ENCODE peak calls at places on chromosomes 6 and 20, in nine cellular contexts. N is tibial artery, V is pancreas, M is Peyer's patch, A is adrenal gland, R is Karpas-422, C is cardiac muscle cell, Y is mammary epithelial cell, J is A673. E is an unnamed sample. For H3K9me3, the result is how much of the 10 kb centered on the place peaks cover.

GRCh38 chr20:46220808-46221207 is 87.5 kb downstream of the CDH22 start:
- DNase-seq in N (no peak), V (no peak), M (no peak), A (no peak), R (peak), C (no peak), Y (no peak), J (no peak), E (peak)

GRCh38 chr6:137660296-137660731 is 166.1 kb upstream of the OLIG3 start:
- DNase-seq in N (no peak), V (no peak), M (no peak), A (no peak), R (no peak), C (no peak), Y (no peak), J (no peak), E (no peak)

GRCh38 chr20:3081641-3082040 is 2.9 kb downstream of the AVP start:
- DNase-seq in N (no peak), V (no peak), M (no peak), A (peak), R (no peak), C (no peak), Y (no peak), J (no peak), E (no peak)

GRCh38 chr6:134707342-134707982 is 242.4 kb downstream of the ALDH8A1 start:
- DNase-seq in N (no peak), V (no peak), M (peak), A (no peak), R (no peak), C (peak), Y (peak), J (peak), E (no peak)

GRCh38 chr6:144586986-144587385 is 301.9 kb downstream of the UTRN start:
- DNase-seq in N (no peak), V (no peak), M (no peak), A (no peak), R (no peak), C (no peak), Y (no peak), J (peak), E (no peak)

GRCh38 chr6:123803862-123804681 is at the start of gene NKAIN2:
- DNase-seq in N (no peak), V (peak), M (no peak), A (no peak), R (no peak), C (no peak), Y (peak), J (peak), E (peak)

GRCh38 chr20:47992021-47992467 is 206.8 kb upstream of the SULF2 start:
- DNase-seq in N (no peak), V (no peak), M (no peak), A (no peak), R (no peak), C (no peak), Y (no peak), J (no peak), E (no peak)

GRCh38 chr20:44616604-44616964 is 34.2 kb downstream of the PKIG start:
- DNase-seq in N (no peak), V (no peak), M (no peak), A (no peak), R (no peak), C (no peak), Y (no peak), J (peak), E (no peak)

DNA sequence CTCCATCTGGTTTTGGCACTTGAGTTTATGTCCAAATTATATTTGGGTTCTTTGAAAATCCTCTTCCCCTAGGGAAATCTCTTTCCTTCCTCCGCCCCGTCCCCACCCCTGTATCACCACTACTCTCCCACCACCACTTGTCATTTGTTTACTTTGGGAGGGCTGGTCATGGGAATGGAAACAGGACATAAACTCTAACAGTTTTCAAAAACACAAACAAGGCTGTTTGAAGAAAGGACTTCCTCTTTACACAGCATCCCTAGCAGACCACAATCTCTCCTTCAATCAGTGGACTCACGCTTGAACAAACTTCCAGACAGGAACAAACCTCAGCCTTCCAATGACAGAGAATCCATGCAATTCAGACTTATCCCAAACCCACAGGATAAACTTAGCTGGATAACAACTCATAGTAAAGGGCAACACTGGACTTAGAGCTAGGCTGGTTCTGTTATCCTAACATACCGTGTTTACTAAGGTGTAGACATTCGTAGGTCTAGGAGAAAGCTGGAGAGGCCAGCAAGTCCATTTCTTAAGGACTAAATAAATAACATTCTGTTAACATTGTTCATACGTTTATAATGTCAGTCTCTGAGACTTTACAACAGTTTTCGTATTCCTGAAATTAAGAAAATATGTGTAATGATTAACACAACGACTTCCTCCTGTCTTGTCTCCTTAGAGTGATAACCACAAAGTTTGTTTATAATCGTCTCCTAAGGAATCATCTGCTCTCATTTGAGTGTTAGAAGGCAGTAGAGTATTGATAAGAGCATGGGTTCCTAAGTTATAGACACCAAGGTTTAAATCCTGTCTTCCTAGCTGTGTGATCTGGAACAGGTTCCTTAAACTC is 44.1 kb upstream of the CTAGE9 start:
- DNase-seq in N (no peak), V (no peak), M (no peak), A (no peak), R (no peak), C (no peak), Y (no peak), J (no peak), E (no peak)
- H3K9me3 ChIP-seq in N (under half), V (under half), M (under half), A (under half), R (under half), C (under half), Y (under half), J (under half), E (under half)

DNA sequence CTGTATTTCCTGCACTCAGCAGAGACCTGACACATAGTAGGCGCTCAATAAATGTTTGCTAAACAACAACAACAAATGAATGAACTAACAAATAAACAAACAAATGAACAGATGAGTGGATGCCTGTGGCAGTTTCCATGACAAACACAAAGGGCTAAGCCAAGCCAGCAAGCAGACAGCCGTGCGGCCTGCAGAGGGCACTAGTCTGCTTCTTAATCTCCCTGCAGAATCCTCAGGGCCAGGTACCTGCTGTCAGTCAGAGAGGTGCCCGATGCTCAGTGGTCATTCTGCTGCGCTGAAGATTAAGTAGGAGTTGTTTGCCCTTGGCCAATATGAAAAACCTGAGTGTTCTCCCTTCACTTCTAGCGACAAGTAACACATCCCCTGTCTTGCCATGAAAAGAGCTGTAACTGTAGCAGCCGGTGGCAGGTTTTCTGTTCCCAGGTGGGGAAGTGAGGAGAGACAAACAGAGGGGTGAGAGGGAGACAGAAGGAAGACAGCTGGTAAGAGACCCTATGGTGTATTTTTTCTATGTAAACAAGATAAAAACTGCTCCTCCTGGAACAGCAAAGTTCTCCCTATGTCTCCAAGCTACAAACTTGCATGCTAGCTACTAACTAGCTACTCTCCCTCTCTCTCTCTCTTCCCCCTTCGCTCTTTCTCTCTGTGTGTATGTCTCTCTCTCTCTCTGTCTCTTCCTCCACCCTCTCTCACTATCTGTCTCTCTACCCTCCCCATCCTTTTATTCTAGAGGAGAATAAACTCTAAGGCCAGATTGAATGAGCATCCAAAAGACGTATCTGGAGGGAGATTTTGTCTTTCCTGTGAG is at the start of gene MC3R:
- DNase-seq in N (no peak), V (peak), M (peak), A (peak), R (peak), C (peak), Y (peak), J (peak), E (no peak)
- H3K9me3 ChIP-seq in N (under half), V (under half), M (under half), A (under half), R (under half), C (under half), Y (under half), J (under half), E (under half)

DNA sequence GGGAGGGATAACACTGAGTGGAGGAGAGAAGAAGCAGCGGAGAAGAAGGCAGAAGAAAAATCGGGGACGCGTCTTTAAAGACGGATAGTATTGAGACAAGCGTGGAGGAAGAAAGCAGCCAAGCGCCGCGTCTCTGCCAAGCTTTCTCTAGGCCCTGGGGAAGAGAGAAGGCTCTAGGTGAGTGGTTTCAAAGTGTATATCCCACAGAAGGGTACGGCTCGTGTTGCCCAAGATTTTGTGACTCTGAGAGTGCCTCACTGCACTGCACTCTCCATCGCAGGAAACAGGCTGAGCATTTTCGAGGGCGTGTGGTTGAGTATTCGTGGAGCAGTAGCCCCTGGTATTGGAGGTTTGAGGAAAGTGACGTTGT is 185.4 kb downstream of the TRIM27 start:
- DNase-seq in N (no peak), V (no peak), M (no peak), A (no peak), R (no peak), C (no peak), Y (no peak), J (no peak), E (no peak)
- H3K9me3 ChIP-seq in N (under half), V (under half), M (under half), A (under half), R (under half), C (under half), Y (under half), J (under half), E (under half)

DNA sequence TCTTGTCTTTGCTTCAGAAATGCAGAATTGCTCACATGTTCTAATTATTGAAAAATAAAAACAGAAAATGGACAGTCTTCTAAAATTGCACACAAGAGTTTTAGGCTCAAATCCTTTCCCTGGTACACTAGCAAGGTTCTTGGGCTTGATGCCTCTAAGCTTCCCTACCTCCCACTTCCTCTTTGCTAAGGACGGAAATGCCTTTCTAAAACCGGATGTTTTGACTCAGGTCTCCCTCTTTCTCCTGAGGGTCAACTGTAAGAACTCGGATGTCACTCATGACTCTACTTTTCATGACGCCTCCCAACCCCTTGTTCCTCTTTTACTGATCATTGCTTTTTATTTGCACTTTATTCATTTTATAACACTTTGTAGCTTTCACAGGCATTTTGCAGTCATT is 613.5 kb downstream of the C6orf118 start:
- DNase-seq in N (no peak), V (no peak), M (no peak), A (no peak), R (no peak), C (peak), Y (no peak), J (peak), E (no peak)
- H3K9me3 ChIP-seq in N (under half), V (under half), M (under half), A (under half), R (under half), C (under half), Y (under half), J (under half), E (under half)

DNA sequence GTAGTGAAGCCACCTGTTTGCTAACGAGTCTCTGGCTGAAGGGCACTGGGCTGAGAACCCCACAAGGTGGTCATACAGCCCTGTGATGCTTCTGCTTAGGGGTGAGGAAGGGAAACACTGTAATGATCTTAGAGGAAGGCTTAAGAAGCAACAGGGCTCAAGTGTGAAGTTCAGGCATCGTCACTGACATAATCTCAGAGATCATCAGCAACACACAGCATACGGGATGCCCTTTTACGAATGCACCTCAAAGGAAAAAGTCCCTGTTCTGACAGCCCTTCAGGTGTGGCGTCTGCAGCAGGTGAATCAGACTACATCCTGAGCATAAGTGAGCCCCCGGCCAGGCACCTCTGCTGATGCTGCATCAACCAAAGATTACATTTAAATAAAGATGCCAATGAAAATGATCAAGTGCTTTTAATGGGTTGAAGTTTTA is 58.6 kb downstream of the INSM1 start:
- DNase-seq in N (no peak), V (no peak), M (no peak), A (no peak), R (no peak), C (no peak), Y (no peak), J (no peak), E (no peak)
- H3K9me3 ChIP-seq in N (under half), V (under half), M (under half), A (under half), R (under half), C (under half), Y (under half), J (under half), E (under half)

GRCh38 chr6:167696261-167696660 is 130.4 kb upstream of the AFDN start:
- DNase-seq in N (no peak), V (no peak), M (no peak), A (no peak), R (no peak), C (no peak), Y (no peak), J (peak), E (no peak)
- H3K9me3 ChIP-seq in N (under half), V (under half), M (under half), A (under half), R (under half), C (under half), Y (under half), J (under half), E (under half)

GRCh38 chr20:56316051-56316450 is 42.7 kb upstream of the FAM210B start:
- DNase-seq in N (no peak), V (no peak), M (no peak), A (no peak), R (no peak), C (no peak), Y (no peak), J (no peak), E (no peak)
- H3K9me3 ChIP-seq in N (under half), V (under half), M (under half), A (under half), R (under half), C (under half), Y (under half), J (under half), E (under half)

DNA sequence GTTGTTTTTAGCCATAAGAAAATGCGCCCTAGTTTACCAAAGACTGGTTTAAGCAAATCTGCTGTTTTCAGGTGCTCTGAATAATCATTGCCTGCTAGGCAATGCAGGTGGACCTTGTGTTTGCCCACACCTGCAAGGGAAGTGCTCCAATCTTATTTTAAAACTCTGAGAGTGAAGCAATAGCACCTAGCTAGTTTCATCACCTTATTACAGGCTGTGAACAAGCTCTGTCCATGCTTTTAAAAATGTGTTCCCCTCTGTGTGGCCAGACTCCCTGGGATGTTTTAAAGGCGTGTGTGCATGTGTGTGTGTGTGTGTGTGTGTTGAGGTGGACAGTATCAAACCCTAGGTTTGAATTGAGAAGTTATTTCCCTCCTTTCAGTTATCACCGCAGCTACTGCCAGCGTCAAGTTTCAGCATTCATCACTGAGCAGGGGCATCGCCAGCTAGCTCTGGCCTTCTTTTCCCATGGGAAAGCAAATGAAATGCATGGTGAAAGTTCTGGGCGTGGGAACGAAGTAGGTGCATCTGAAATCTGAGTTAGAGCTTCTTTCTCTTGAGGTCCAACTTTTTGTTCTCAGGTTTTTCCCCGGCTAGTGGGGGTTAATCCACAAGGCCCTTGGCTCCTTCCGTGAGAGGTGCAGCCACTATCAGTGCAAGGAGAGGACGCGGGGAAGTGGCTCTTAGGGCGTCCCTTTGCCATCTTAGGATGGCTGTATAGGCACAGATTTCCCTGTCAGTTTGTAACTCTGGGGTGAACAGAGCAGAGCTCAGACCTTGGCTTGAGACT is 30.8 kb downstream of the DUSP22 start:
- DNase-seq in N (no peak), V (no peak), M (no peak), A (no peak), R (no peak), C (no peak), Y (no peak), J (no peak), E (no peak)
- H3K9me3 ChIP-seq in N (under half), V (under half), M (under half), A (under half), R (under half), C (under half), Y (under half), J (under half), E (under half)

GRCh38 chr6:170082067-170082466 is 208.8 kb downstream of the DLL1 start:
- DNase-seq in N (no peak), V (peak), M (no peak), A (no peak), R (no peak), C (no peak), Y (no peak), J (no peak), E (peak)
- H3K9me3 ChIP-seq in N (under half), V (under half), M (under half), A (under half), R (under half), C (under half), Y (under half), J (under half), E (under half)

DNA sequence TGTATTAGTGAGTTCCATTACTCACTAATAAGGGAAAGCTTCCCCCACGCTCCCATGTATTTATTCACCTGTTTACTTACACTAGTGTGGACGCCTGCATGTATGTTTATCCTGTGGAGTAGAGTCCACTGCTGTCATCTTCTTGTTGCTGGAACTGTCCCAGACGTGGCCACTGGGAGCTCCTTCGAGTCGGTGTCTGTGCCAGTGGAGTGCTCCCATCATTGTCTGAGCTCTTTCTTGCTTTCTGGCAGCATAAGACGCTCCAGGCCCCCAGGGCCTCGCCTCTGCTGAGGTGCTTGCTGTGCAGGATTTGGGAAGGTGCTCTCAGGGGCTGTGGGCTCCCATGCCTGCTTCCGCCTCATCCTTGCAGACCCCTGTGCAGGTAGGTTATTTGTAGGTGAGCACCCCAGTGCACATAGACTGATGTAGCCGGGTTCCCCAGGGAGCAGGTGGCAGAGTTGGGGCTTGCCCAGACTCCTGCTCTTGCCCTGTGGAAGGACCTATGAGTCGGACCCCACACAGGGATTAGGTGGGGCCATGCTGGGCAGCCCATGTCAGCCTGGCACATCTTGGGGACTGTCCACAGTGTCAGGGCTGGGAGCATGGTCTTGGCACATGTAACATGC is 16.6 kb downstream of the PHACTR3 start:
- DNase-seq in N (no peak), V (no peak), M (no peak), A (no peak), R (no peak), C (no peak), Y (no peak), J (peak), E (no peak)
- H3K9me3 ChIP-seq in N (under half), V (under half), M (under half), A (under half), R (under half), C (under half), Y (under half), J (under half), E (under half)

E was measured in gastrocnemius medialis.